ENCODE peak calls at places on chromosomes 7 and 10, in six cellular contexts. Y is CD8-positive, alpha-beta T cell; S is psoas muscle; D is tibial artery; W is WERI-Rb-1; K is neuronal stem cell. H is an unnamed sample.

GRCh38 chr7:130899638-130900401 is 165.8 kb upstream of the KLF14 start:
- DNase-seq in Y (no peak), S (no peak), D (no peak), W (no peak), K (no peak), H (no peak)

GRCh38 chr7:25117226-25118047 is 7.6 kb downstream of the CYCS start:
- DNase-seq in Y (no peak), S (no peak), D (no peak), W (no peak), K (no peak), H (no peak)

GRCh38 chr10:132834891-132835847 is 49.2 kb upstream of the NKX6-2 start:
- DNase-seq in Y (no peak), S (no peak), D (no peak), W (no peak), K (no peak), H (no peak)

GRCh38 chr10:59173414-59173813 is 3.0 kb upstream of the PHYHIPL start:
- DNase-seq in Y (no peak), S (no peak), D (no peak), W (no peak), K (no peak), H (no peak)

GRCh38 chr7:35536396-35536826 is 158.5 kb downstream of the HERPUD2 start:
- DNase-seq in Y (no peak), S (no peak), D (no peak), W (no peak), K (no peak), H (no peak)

GRCh38 chr10:5665380-5666323 is 743 bp downstream of the ASB13 start:
- DNase-seq in Y (no peak), S (peak; percentile 66), D (no peak), W (no peak), K (no peak), H (peak; percentile 6)

GRCh38 chr10:120052964-120053363 is 160.4 kb downstream of the SEC23IP start:
- DNase-seq in Y (no peak), S (no peak), D (no peak), W (no peak), K (no peak), H (no peak)

GRCh38 chr7:80018941-80019808 is 115.5 kb upstream of the GNAI1 start:
- DNase-seq in Y (peak; percentile 39), S (no peak), D (no peak), W (peak; percentile 43), K (peak; percentile 71), H (peak; percentile 9)

GRCh38 chr7:28018851-28019465 is 161.6 kb downstream of the JAZF1 start:
- DNase-seq in Y (no peak), S (no peak), D (no peak), W (no peak), K (no peak), H (no peak)

GRCh38 chr7:104553074-104553473 is 224.7 kb downstream of the LHFPL3 start:
- DNase-seq in Y (no peak), S (no peak), D (no peak), W (no peak), K (no peak), H (no peak)

GRCh38 chr10:122132882-122133634 is 138.0 kb upstream of the BTBD16 start:
- DNase-seq in Y (no peak), S (no peak), D (no peak), W (no peak), K (no peak), H (no peak)

GRCh38 chr7:9148687-9149086 is 715.3 kb downstream of the NXPH1 start:
- DNase-seq in Y (no peak), S (no peak), D (no peak), W (no peak), K (no peak), H (no peak)

GRCh38 chr7:106871793-106872571 is 6.9 kb downstream of the PIK3CG start:
- DNase-seq in Y (no peak), S (no peak), D (no peak), W (no peak), K (no peak), H (no peak)

GRCh38 chr10:69639291-69640195 is 9.5 kb downstream of the FAM241B start:
- DNase-seq in Y (peak; percentile 70), S (peak; percentile 67), D (peak; percentile 51), W (peak; percentile 68), K (peak; percentile 79), H (peak; percentile 34)

GRCh38 chr7:97014145-97014544 is 8.8 kb downstream of the DLX6 start:
- DNase-seq in Y (no peak), S (no peak), D (no peak), W (no peak), K (peak; percentile 9), H (no peak)

GRCh38 chr7:97012293-97013005 is 7.1 kb downstream of the DLX6 start:
- DNase-seq in Y (no peak), S (no peak), D (no peak), W (no peak), K (no peak), H (no peak)

GRCh38 chr7:97013555-97013954 is 8.2 kb downstream of the DLX6 start:
- DNase-seq in Y (no peak), S (no peak), D (no peak), W (no peak), K (peak; percentile 21), H (no peak)

GRCh38 chr7:97011536-97012292 is 6.4 kb downstream of the DLX6 start:
- DNase-seq in Y (no peak), S (no peak), D (no peak), W (no peak), K (no peak), H (no peak)

DNA sequence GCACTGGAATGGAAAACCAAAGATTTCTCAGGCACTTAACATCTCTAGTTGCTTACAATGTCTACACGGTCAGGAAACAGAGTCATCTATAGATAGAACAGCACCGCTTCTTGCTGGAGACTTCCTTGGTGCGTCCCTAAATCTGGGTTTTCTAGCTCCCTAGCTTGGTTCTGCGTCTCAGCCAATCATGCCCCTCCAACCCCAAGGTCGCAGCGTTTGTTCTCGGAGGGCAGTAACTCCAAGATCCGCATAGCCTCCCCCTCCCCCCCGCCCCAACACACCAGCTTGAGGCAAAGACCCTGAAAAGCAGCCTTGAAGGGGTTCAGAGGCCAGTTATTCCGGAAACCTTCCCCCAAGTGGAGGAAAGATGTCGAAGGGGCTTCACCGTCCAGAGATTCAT is 7.7 kb downstream of the DLX6 start:
- DNase-seq in Y (no peak), S (no peak), D (no peak), W (no peak), K (peak; percentile 20), H (no peak)
- H3K27me3 ChIP-seq in Y (peaks cover 48% of the 10 kb centered on the region), S (peaks cover 26% of the 10 kb centered on the region), D (peaks cover 3% of the 10 kb centered on the region), W (no peaks in the 10 kb centered on the region), K (peaks cover 94% of the 10 kb centered on the region), H (peaks cover 32% of the 10 kb centered on the region)

DNA sequence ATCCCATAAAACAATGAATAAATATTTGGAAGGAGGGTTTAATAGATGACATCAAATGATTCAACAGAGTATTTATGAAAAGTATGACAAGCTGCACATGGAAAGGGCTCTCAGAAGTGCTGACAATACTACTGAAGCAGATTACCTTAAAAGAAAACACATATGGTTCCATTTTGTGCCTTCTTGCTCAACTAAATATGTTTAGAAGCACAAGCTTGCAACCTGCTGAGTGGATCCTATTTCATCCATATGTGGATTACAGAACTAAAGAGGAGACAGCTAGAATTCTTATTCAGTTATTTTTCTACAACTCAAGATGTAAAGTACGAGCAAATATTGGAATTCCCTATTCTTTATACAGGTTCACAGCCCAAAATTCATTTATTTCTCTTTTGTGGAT is 340.6 kb downstream of the TFEC start:
- DNase-seq in Y (no peak), S (no peak), D (no peak), W (no peak), K (no peak), H (no peak)
- H3K9me3 ChIP-seq in Y (no peaks in the 10 kb centered on the region), S (no peaks in the 10 kb centered on the region), D (no peaks in the 10 kb centered on the region), W (no peaks in the 10 kb centered on the region), K (no peaks in the 10 kb centered on the region), H (no peaks in the 10 kb centered on the region)

GRCh38 chr10:48763403-48763802 is 78.7 kb downstream of the WDFY4 start:
- DNase-seq in Y (no peak), S (no peak), D (no peak), W (no peak), K (no peak), H (no peak)

GRCh38 chr10:48759113-48759901 is 74.6 kb downstream of the WDFY4 start:
- DNase-seq in Y (no peak), S (no peak), D (no peak), W (no peak), K (no peak), H (no peak)

GRCh38 chr10:48762104-48763042 is 77.7 kb downstream of the WDFY4 start:
- DNase-seq in Y (no peak), S (no peak), D (no peak), W (no peak), K (no peak), H (no peak)

GRCh38 chr10:48764486-48764885 is 79.8 kb downstream of the WDFY4 start:
- DNase-seq in Y (no peak), S (no peak), D (no peak), W (no peak), K (no peak), H (no peak)

DNA sequence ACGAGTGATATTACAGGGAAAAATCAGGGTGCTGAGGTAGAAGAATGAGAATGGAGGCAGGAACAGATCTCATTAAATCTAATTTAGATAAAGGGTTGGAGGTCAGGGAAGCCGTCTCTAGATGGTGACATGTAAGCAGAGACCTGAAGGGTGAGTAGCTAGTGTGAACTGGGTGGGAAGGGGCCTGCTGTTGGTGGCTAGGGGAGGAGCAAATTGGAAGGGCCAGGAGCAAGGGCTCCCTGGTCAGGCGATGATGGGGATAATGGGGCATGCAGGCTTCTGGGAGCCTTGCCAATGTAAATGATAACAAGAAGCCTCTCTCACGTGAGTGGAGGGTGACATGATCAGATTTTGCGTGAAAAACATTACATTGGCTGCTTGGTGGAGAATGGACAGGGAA is 76.3 kb downstream of the WDFY4 start:
- DNase-seq in Y (no peak), S (no peak), D (no peak), W (no peak), K (no peak), H (no peak)
- H3K36me3 ChIP-seq in Y (no peaks in the 10 kb centered on the region), S (no peaks in the 10 kb centered on the region), D (no peaks in the 10 kb centered on the region), W (no peaks in the 10 kb centered on the region), K (no peaks in the 10 kb centered on the region), H (no peaks in the 10 kb centered on the region)

DNA sequence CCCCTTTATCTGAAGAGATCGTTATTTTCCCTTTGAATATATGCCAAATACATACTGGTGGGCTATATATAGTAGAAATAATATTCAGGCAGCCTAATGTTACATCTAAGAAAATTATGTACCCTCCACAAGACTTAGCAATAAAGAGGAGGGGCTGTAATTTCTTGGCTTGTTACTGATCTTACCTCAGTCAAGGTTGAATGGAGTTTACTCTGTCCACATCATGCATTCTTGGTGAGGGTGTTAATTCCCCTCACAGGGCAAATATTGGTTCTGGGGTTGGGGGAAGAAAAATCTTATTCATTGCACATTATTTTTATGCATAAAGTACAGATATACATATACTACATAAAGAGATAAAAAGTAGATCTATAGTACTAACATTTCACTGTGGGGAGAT is 145.8 kb upstream of the ANK3 start:
- DNase-seq in Y (no peak), S (no peak), D (no peak), W (no peak), K (no peak), H (no peak)
- H3K27me3 ChIP-seq in Y (no peaks in the 10 kb centered on the region), S (no peaks in the 10 kb centered on the region), D (no peaks in the 10 kb centered on the region), W (no peaks in the 10 kb centered on the region), K (no peaks in the 10 kb centered on the region), H (no peaks in the 10 kb centered on the region)

H was measured in MG63.